ENCODE peak calls at places on chromosome 22, in five cellular contexts. One of them, this sample, is unnamed.

GRCh38 chr22:25281675-25282345 is 62.4 kb downstream of the CRYBB2 start:
- DNase-seq in HCT116: no peak
- DNase-seq in breast epithelium: no peak
- DNase-seq in A673: no peak
- DNase-seq in neural progenitor cell: peak; percentile 47
- DNase-seq in this sample: no peak

GRCh38 chr22:50719814-50720300 is 18.1 kb upstream of the ACR start:
- DNase-seq in HCT116: no peak
- DNase-seq in breast epithelium: no peak
- DNase-seq in A673: no peak
- DNase-seq in neural progenitor cell: peak; percentile 29
- DNase-seq in this sample: no peak

GRCh38 chr22:19789406-19789805 is 28.8 kb downstream of the TBX1 start:
- DNase-seq in HCT116: no peak
- DNase-seq in breast epithelium: no peak
- DNase-seq in A673: no peak
- DNase-seq in neural progenitor cell: no peak
- DNase-seq in this sample: no peak

GRCh38 chr22:20423636-20424511 is 13.8 kb downstream of the SCARF2 start:
- DNase-seq in HCT116: no peak
- DNase-seq in breast epithelium: peak; percentile 30
- DNase-seq in A673: no peak
- DNase-seq in neural progenitor cell: peak; percentile 3
- DNase-seq in this sample: no peak

GRCh38 chr22:36409911-36410756 is 22.4 kb upstream of the MYH9 start:
- DNase-seq in HCT116: peak; percentile 96
- DNase-seq in breast epithelium: peak; percentile 99
- DNase-seq in A673: peak; percentile 90
- DNase-seq in neural progenitor cell: peak; percentile 100
- DNase-seq in this sample: peak; percentile 18

GRCh38 chr22:50274311-50274710 is 4.1 kb upstream of the MAPK11 start:
- DNase-seq in HCT116: no peak
- DNase-seq in breast epithelium: no peak
- DNase-seq in A673: peak; percentile 78
- DNase-seq in neural progenitor cell: peak; percentile 81
- DNase-seq in this sample: no peak

GRCh38 chr22:41801886-41802285 is 1.4 kb downstream of the CCDC134 start:
- DNase-seq in HCT116: no peak
- DNase-seq in breast epithelium: no peak
- DNase-seq in A673: no peak
- DNase-seq in neural progenitor cell: no peak
- DNase-seq in this sample: no peak

GRCh38 chr22:42273855-42274451 is 3.5 kb upstream of the TCF20 start:
- DNase-seq in HCT116: no peak
- DNase-seq in breast epithelium: no peak
- DNase-seq in A673: peak; percentile 54
- DNase-seq in neural progenitor cell: peak; percentile 87
- DNase-seq in this sample: no peak

GRCh38 chr22:37499006-37499707 is 13.0 kb upstream of the MFNG start:
- DNase-seq in HCT116: no peak
- DNase-seq in breast epithelium: no peak
- DNase-seq in A673: no peak
- DNase-seq in neural progenitor cell: no peak
- DNase-seq in this sample: no peak

GRCh38 chr22:25383278-25383820 is 163.9 kb downstream of the CRYBB2 start:
- DNase-seq in HCT116: no peak
- DNase-seq in breast epithelium: no peak
- DNase-seq in A673: no peak
- DNase-seq in neural progenitor cell: peak; percentile 35
- DNase-seq in this sample: no peak

GRCh38 chr22:43967069-43967468 is 11.8 kb downstream of the SAMM50 start:
- DNase-seq in HCT116: no peak
- DNase-seq in breast epithelium: no peak
- DNase-seq in A673: no peak
- DNase-seq in neural progenitor cell: no peak
- DNase-seq in this sample: no peak

GRCh38 chr22:20316217-20316843 is 3.5 kb downstream of the DGCR6L start:
- DNase-seq in HCT116: no peak
- DNase-seq in breast epithelium: peak; percentile 13
- DNase-seq in A673: no peak
- DNase-seq in neural progenitor cell: peak; percentile 0
- DNase-seq in this sample: no peak

GRCh38 chr22:46641829-46642266 is 21.7 kb downstream of the GRAMD4 start:
- DNase-seq in HCT116: no peak
- DNase-seq in breast epithelium: no peak
- DNase-seq in A673: no peak
- DNase-seq in neural progenitor cell: no peak
- DNase-seq in this sample: no peak

GRCh38 chr22:36461665-36462474 is 19.6 kb downstream of the TXN2 start:
- DNase-seq in HCT116: no peak
- DNase-seq in breast epithelium: peak; percentile 96
- DNase-seq in A673: no peak
- DNase-seq in neural progenitor cell: no peak
- DNase-seq in this sample: peak; percentile 70

GRCh38 chr22:20319041-20319744 is 667 bp downstream of the DGCR6L start:
- DNase-seq in HCT116: no peak
- DNase-seq in breast epithelium: peak; percentile 17
- DNase-seq in A673: peak; percentile 43
- DNase-seq in neural progenitor cell: peak; percentile 66
- DNase-seq in this sample: no peak

GRCh38 chr22:44172370-44173108 is 8.2 kb upstream of the PARVG start:
- DNase-seq in HCT116: no peak
- DNase-seq in breast epithelium: peak; percentile 58
- DNase-seq in A673: peak; percentile 89
- DNase-seq in neural progenitor cell: peak; percentile 48
- DNase-seq in this sample: no peak

GRCh38 chr22:49585695-49586243 is 241.9 kb downstream of the BRD1 start:
- DNase-seq in HCT116: no peak
- DNase-seq in breast epithelium: no peak
- DNase-seq in A673: no peak
- DNase-seq in neural progenitor cell: no peak
- DNase-seq in this sample: no peak

GRCh38 chr22:36773935-36774334 is 2.0 kb downstream of the IFT27 start:
- DNase-seq in HCT116: no peak
- DNase-seq in breast epithelium: no peak
- DNase-seq in A673: peak; percentile 45
- DNase-seq in neural progenitor cell: peak; percentile 37
- DNase-seq in this sample: no peak

GRCh38 chr22:33841281-33842005 is 78.8 kb downstream of the LARGE1 start:
- DNase-seq in HCT116: no peak
- DNase-seq in breast epithelium: no peak
- DNase-seq in A673: no peak
- DNase-seq in neural progenitor cell: no peak
- DNase-seq in this sample: no peak

GRCh38 chr22:50444663-50445062 is 30.2 kb downstream of the SBF1 start:
- DNase-seq in HCT116: peak; percentile 6
- DNase-seq in breast epithelium: no peak
- DNase-seq in A673: no peak
- DNase-seq in neural progenitor cell: no peak
- DNase-seq in this sample: no peak

GRCh38 chr22:47409501-47410275 is 647.2 kb downstream of the TBC1D22A start:
- DNase-seq in HCT116: no peak
- DNase-seq in breast epithelium: no peak
- DNase-seq in A673: no peak
- DNase-seq in neural progenitor cell: no peak
- DNase-seq in this sample: no peak

GRCh38 chr22:48426466-48427380 is 1401.0 kb downstream of the BRD1 start:
- DNase-seq in HCT116: no peak
- DNase-seq in breast epithelium: no peak
- DNase-seq in A673: no peak
- DNase-seq in neural progenitor cell: peak; percentile 27
- DNase-seq in this sample: no peak

GRCh38 chr22:37284807-37285355 is 2.6 kb downstream of the CYTH4 start:
- DNase-seq in HCT116: no peak
- DNase-seq in breast epithelium: peak; percentile 49
- DNase-seq in A673: no peak
- DNase-seq in neural progenitor cell: no peak
- DNase-seq in this sample: no peak

GRCh38 chr22:46674367-46674781 is 54.2 kb downstream of the GRAMD4 start:
- DNase-seq in HCT116: no peak
- DNase-seq in breast epithelium: peak; percentile 45
- DNase-seq in A673: no peak
- DNase-seq in neural progenitor cell: no peak
- DNase-seq in this sample: no peak

GRCh38 chr22:20253161-20253560 is 15.0 kb downstream of the RTN4R start:
- DNase-seq in HCT116: no peak
- DNase-seq in breast epithelium: no peak
- DNase-seq in A673: no peak
- DNase-seq in neural progenitor cell: no peak
- DNase-seq in this sample: no peak

GRCh38 chr22:26170795-26171194 is 1.5 kb downstream of the SEZ6L start:
- DNase-seq in HCT116: no peak
- DNase-seq in breast epithelium: no peak
- DNase-seq in A673: peak; percentile 41
- DNase-seq in neural progenitor cell: peak; percentile 85
- DNase-seq in this sample: no peak

GRCh38 chr22:47031628-47031915 is 269.1 kb downstream of the TBC1D22A start:
- DNase-seq in HCT116: no peak
- DNase-seq in breast epithelium: no peak
- DNase-seq in A673: no peak
- DNase-seq in neural progenitor cell: no peak
- DNase-seq in this sample: no peak

GRCh38 chr22:34055525-34056200 is 135.4 kb upstream of the LARGE1 start:
- DNase-seq in HCT116: no peak
- DNase-seq in breast epithelium: no peak
- DNase-seq in A673: peak; percentile 0
- DNase-seq in neural progenitor cell: peak; percentile 72
- DNase-seq in this sample: no peak

GRCh38 chr22:37145415-37146385 is 4.0 kb downstream of the IL2RB start:
- DNase-seq in HCT116: no peak
- DNase-seq in breast epithelium: no peak
- DNase-seq in A673: no peak
- DNase-seq in neural progenitor cell: no peak
- DNase-seq in this sample: no peak

GRCh38 chr22:36221799-36222751 is 17.3 kb downstream of the APOL2 start:
- DNase-seq in HCT116: peak; percentile 32
- DNase-seq in breast epithelium: no peak
- DNase-seq in A673: peak; percentile 49
- DNase-seq in neural progenitor cell: peak; percentile 81
- DNase-seq in this sample: no peak

GRCh38 chr22:48270731-48271130 is 1508.3 kb downstream of the TBC1D22A start:
- DNase-seq in HCT116: no peak
- DNase-seq in breast epithelium: no peak
- DNase-seq in A673: no peak
- DNase-seq in neural progenitor cell: no peak
- DNase-seq in this sample: no peak

GRCh38 chr22:50500452-50500851 is 7.0 kb downstream of the LMF2 start:
- DNase-seq in HCT116: no peak
- DNase-seq in breast epithelium: no peak
- DNase-seq in A673: no peak
- DNase-seq in neural progenitor cell: no peak
- DNase-seq in this sample: no peak

GRCh38 chr22:36619797-36620390 is 83.7 kb downstream of the CACNG2 start:
- DNase-seq in HCT116: no peak
- DNase-seq in breast epithelium: no peak
- DNase-seq in A673: peak; percentile 12
- DNase-seq in neural progenitor cell: no peak
- DNase-seq in this sample: no peak

GRCh38 chr22:46748948-46749681 is 11.1 kb upstream of the CERK start:
- DNase-seq in HCT116: no peak
- DNase-seq in breast epithelium: no peak
- DNase-seq in A673: no peak
- DNase-seq in neural progenitor cell: no peak
- DNase-seq in this sample: no peak

GRCh38 chr22:44245438-44245837 is 64.7 kb downstream of the PARVG start:
- DNase-seq in HCT116: no peak
- DNase-seq in breast epithelium: peak; percentile 12
- DNase-seq in A673: no peak
- DNase-seq in neural progenitor cell: no peak
- DNase-seq in this sample: no peak

GRCh38 chr22:23767673-23768548 is at the start of gene CHCHD10:
- DNase-seq in HCT116: peak; percentile 60
- DNase-seq in breast epithelium: peak; percentile 76
- DNase-seq in A673: peak; percentile 92
- DNase-seq in neural progenitor cell: peak; percentile 94
- DNase-seq in this sample: peak; percentile 31
- H3K27ac ChIP-seq in HCT116: peak within 1 kb of the TSS; percentile 89
- H3K27ac ChIP-seq in breast epithelium: peak within 1 kb of the TSS; percentile 89
- H3K27ac ChIP-seq in A673: peak within 1 kb of the TSS; percentile 90
- H3K27ac ChIP-seq in neural progenitor cell: no peak within 1 kb of the TSS
- H3K27ac ChIP-seq in this sample: peak within 1 kb of the TSS; percentile 43

GRCh38 chr22:38570841-38571364 is 920 bp upstream of the DMC1 start:
- DNase-seq in HCT116: peak; percentile 7
- DNase-seq in breast epithelium: peak; percentile 40
- DNase-seq in A673: peak; percentile 50
- DNase-seq in neural progenitor cell: peak; percentile 70
- DNase-seq in this sample: no peak

GRCh38 chr22:38572065-38572464 is 2.1 kb upstream of the DMC1 start:
- DNase-seq in HCT116: peak; percentile 24
- DNase-seq in breast epithelium: no peak
- DNase-seq in A673: peak; percentile 66
- DNase-seq in neural progenitor cell: peak; percentile 69
- DNase-seq in this sample: no peak

GRCh38 chr22:38569181-38569971 is 607 bp downstream of the DMC1 start:
- DNase-seq in HCT116: no peak
- DNase-seq in breast epithelium: peak; percentile 24
- DNase-seq in A673: no peak
- DNase-seq in neural progenitor cell: no peak
- DNase-seq in this sample: no peak

GRCh38 chr22:38567531-38568245 is 2.3 kb downstream of the DMC1 start:
- DNase-seq in HCT116: no peak
- DNase-seq in breast epithelium: no peak
- DNase-seq in A673: no peak
- DNase-seq in neural progenitor cell: no peak
- DNase-seq in this sample: no peak

GRCh38 chr22:38569972-38570840 is at the start of gene DMC1:
- DNase-seq in HCT116: peak; percentile 79
- DNase-seq in breast epithelium: peak; percentile 90
- DNase-seq in A673: peak; percentile 95
- DNase-seq in neural progenitor cell: peak; percentile 99
- DNase-seq in this sample: peak; percentile 82
- H3K4me1 ChIP-seq in HCT116: peaks cover 20% of the 10 kb centered on the region
- H3K4me1 ChIP-seq in breast epithelium: peaks cover 4% of the 10 kb centered on the region
- H3K4me1 ChIP-seq in A673: peaks cover 11% of the 10 kb centered on the region
- H3K4me1 ChIP-seq in neural progenitor cell: peaks cover 9% of the 10 kb centered on the region
- H3K4me1 ChIP-seq in this sample: peaks cover 51% of the 10 kb centered on the region

GRCh38 chr22:30289126-30289979 is at the start of gene CASTOR1:
- DNase-seq in HCT116: peak; percentile 96
- DNase-seq in breast epithelium: peak; percentile 98
- DNase-seq in A673: peak; percentile 98
- DNase-seq in neural progenitor cell: peak; percentile 99
- DNase-seq in this sample: peak; percentile 98
- H3K27ac ChIP-seq in HCT116: peak within 1 kb of the TSS; percentile 53
- H3K27ac ChIP-seq in breast epithelium: peak within 1 kb of the TSS; percentile 98
- H3K27ac ChIP-seq in A673: peak within 1 kb of the TSS; percentile 56
- H3K27ac ChIP-seq in neural progenitor cell: no peak within 1 kb of the TSS
- H3K27ac ChIP-seq in this sample: peak within 1 kb of the TSS; percentile 96

DNA sequence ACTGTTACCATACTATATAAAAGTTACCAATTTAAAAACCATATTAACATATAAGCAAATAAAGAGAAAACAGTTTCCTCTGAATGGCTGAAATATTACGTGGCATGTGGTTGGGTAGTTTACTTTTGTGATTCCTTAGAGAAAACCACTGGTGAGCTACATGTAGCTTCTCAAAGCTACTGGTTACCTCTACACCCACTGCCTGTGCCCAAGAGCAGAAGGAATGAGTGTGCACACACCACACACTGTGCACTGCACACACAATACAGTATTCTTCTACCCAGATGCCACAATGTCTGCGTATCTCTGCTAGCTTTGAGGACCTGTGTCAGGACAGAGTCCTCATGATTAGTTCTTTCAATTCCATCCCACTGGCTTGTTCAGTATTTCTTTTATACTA is 25.5 kb upstream of the YPEL1 start:
- DNase-seq in HCT116: no peak
- DNase-seq in breast epithelium: no peak
- DNase-seq in A673: no peak
- DNase-seq in neural progenitor cell: no peak
- DNase-seq in this sample: no peak
- H3K4me1 ChIP-seq in HCT116: no peaks in the 10 kb centered on the region
- H3K4me1 ChIP-seq in breast epithelium: no peaks in the 10 kb centered on the region
- H3K4me1 ChIP-seq in A673: peaks cover 6% of the 10 kb centered on the region
- H3K4me1 ChIP-seq in neural progenitor cell: peaks cover under 1% of the 10 kb centered on the region
- H3K4me1 ChIP-seq in this sample: no peaks in the 10 kb centered on the region